ENCODE peak calls at places on chromosome 21, in nine cellular contexts. One of them, this sample, is unnamed. For H3K4me1, the result is how much of the 10 kb centered on the place peaks cover.

GRCh38 chr21:44374601-44375280 is 21.3 kb downstream of the TRPM2 start:
- DNase-seq in ovary: no peak
- DNase-seq in uterus: no peak
- DNase-seq in lung: no peak
- DNase-seq in fibroblast of lung: no peak
- DNase-seq in left ventricle myocardium inferior: no peak
- DNase-seq in CD8-positive, alpha-beta T cell: no peak
- DNase-seq in A549: no peak
- DNase-seq in lower lobe of right lung: no peak
- DNase-seq in this sample: no peak

GRCh38 chr21:45613881-45614280 is 29.6 kb upstream of the PCBP3 start:
- DNase-seq in uterus: no peak
- DNase-seq in CD8-positive, alpha-beta T cell: no peak
- DNase-seq in lower lobe of right lung: no peak
- DNase-seq in A549: no peak
- DNase-seq in lung: no peak
- DNase-seq in ovary: no peak
- DNase-seq in fibroblast of lung: no peak
- DNase-seq in left ventricle myocardium inferior: no peak
- DNase-seq in this sample: no peak

GRCh38 chr21:21806711-21807597 is 808.7 kb downstream of the NCAM2 start:
- DNase-seq in lung: no peak
- DNase-seq in CD8-positive, alpha-beta T cell: no peak
- DNase-seq in A549: no peak
- DNase-seq in uterus: no peak
- DNase-seq in fibroblast of lung: peak
- DNase-seq in left ventricle myocardium inferior: no peak
- DNase-seq in ovary: no peak
- DNase-seq in lower lobe of right lung: no peak
- DNase-seq in this sample: no peak

GRCh38 chr21:44765231-44766013 is 36.2 kb downstream of the UBE2G2 start:
- DNase-seq in uterus: no peak
- DNase-seq in fibroblast of lung: no peak
- DNase-seq in lower lobe of right lung: no peak
- DNase-seq in ovary: no peak
- DNase-seq in CD8-positive, alpha-beta T cell: peak
- DNase-seq in left ventricle myocardium inferior: no peak
- DNase-seq in lung: no peak
- DNase-seq in A549: no peak
- DNase-seq in this sample: no peak

GRCh38 chr21:44757731-44758130 is 43.9 kb downstream of the UBE2G2 start:
- DNase-seq in uterus: no peak
- DNase-seq in left ventricle myocardium inferior: no peak
- DNase-seq in fibroblast of lung: no peak
- DNase-seq in lower lobe of right lung: no peak
- DNase-seq in ovary: no peak
- DNase-seq in lung: no peak
- DNase-seq in CD8-positive, alpha-beta T cell: no peak
- DNase-seq in A549: no peak
- DNase-seq in this sample: no peak

GRCh38 chr21:15667010-15667409 is 62.8 kb upstream of the USP25 start:
- DNase-seq in lung: no peak
- DNase-seq in uterus: no peak
- DNase-seq in left ventricle myocardium inferior: no peak
- DNase-seq in ovary: no peak
- DNase-seq in fibroblast of lung: peak
- DNase-seq in CD8-positive, alpha-beta T cell: no peak
- DNase-seq in lower lobe of right lung: no peak
- DNase-seq in A549: no peak
- DNase-seq in this sample: no peak

GRCh38 chr21:46399686-46400085 is 59.0 kb upstream of the DIP2A start:
- DNase-seq in lung: no peak
- DNase-seq in fibroblast of lung: no peak
- DNase-seq in left ventricle myocardium inferior: no peak
- DNase-seq in uterus: no peak
- DNase-seq in A549: no peak
- DNase-seq in ovary: no peak
- DNase-seq in lower lobe of right lung: peak
- DNase-seq in CD8-positive, alpha-beta T cell: no peak
- DNase-seq in this sample: no peak

GRCh38 chr21:16851054-16851453 is 661.8 kb upstream of the CXADR start:
- DNase-seq in ovary: no peak
- DNase-seq in fibroblast of lung: no peak
- DNase-seq in A549: no peak
- DNase-seq in left ventricle myocardium inferior: no peak
- DNase-seq in lower lobe of right lung: no peak
- DNase-seq in uterus: no peak
- DNase-seq in CD8-positive, alpha-beta T cell: no peak
- DNase-seq in lung: no peak
- DNase-seq in this sample: no peak

GRCh38 chr21:38440746-38441145 is 57.5 kb downstream of the ERG start:
- DNase-seq in ovary: no peak
- DNase-seq in fibroblast of lung: peak
- DNase-seq in lung: no peak
- DNase-seq in A549: peak
- DNase-seq in uterus: no peak
- DNase-seq in CD8-positive, alpha-beta T cell: no peak
- DNase-seq in left ventricle myocardium inferior: no peak
- DNase-seq in lower lobe of right lung: no peak
- DNase-seq in this sample: no peak

GRCh38 chr21:15967661-15968060 is 237.9 kb downstream of the USP25 start:
- DNase-seq in ovary: no peak
- DNase-seq in lung: no peak
- DNase-seq in A549: no peak
- DNase-seq in lower lobe of right lung: no peak
- DNase-seq in left ventricle myocardium inferior: no peak
- DNase-seq in uterus: no peak
- DNase-seq in CD8-positive, alpha-beta T cell: no peak
- DNase-seq in fibroblast of lung: no peak
- DNase-seq in this sample: no peak

GRCh38 chr21:46083271-46084040 is 14.5 kb upstream of the COL6A2 start:
- DNase-seq in lower lobe of right lung: no peak
- DNase-seq in A549: no peak
- DNase-seq in CD8-positive, alpha-beta T cell: peak
- DNase-seq in ovary: peak
- DNase-seq in lung: peak
- DNase-seq in uterus: peak
- DNase-seq in fibroblast of lung: peak
- DNase-seq in left ventricle myocardium inferior: no peak
- DNase-seq in this sample: peak

GRCh38 chr21:25243809-25244208 is 363.5 kb downstream of the MRPL39 start:
- DNase-seq in left ventricle myocardium inferior: no peak
- DNase-seq in uterus: no peak
- DNase-seq in lower lobe of right lung: no peak
- DNase-seq in lung: no peak
- DNase-seq in fibroblast of lung: peak
- DNase-seq in A549: no peak
- DNase-seq in CD8-positive, alpha-beta T cell: no peak
- DNase-seq in ovary: no peak
- DNase-seq in this sample: no peak

GRCh38 chr21:29347274-29347681 is 48.6 kb downstream of the BACH1 start:
- DNase-seq in lower lobe of right lung: no peak
- DNase-seq in ovary: no peak
- DNase-seq in uterus: no peak
- DNase-seq in fibroblast of lung: peak
- DNase-seq in left ventricle myocardium inferior: no peak
- DNase-seq in CD8-positive, alpha-beta T cell: no peak
- DNase-seq in lung: no peak
- DNase-seq in A549: no peak
- DNase-seq in this sample: no peak

GRCh38 chr21:41164981-41165650 is 2.8 kb upstream of the BACE2 start:
- DNase-seq in left ventricle myocardium inferior: no peak
- DNase-seq in ovary: no peak
- DNase-seq in CD8-positive, alpha-beta T cell: no peak
- DNase-seq in A549: peak
- DNase-seq in uterus: peak
- DNase-seq in lung: no peak
- DNase-seq in lower lobe of right lung: no peak
- DNase-seq in fibroblast of lung: peak
- DNase-seq in this sample: no peak

GRCh38 chr21:46195595-46196195 is 11.4 kb upstream of the SPATC1L start:
- DNase-seq in fibroblast of lung: no peak
- DNase-seq in ovary: no peak
- DNase-seq in left ventricle myocardium inferior: peak
- DNase-seq in lower lobe of right lung: peak
- DNase-seq in lung: no peak
- DNase-seq in CD8-positive, alpha-beta T cell: peak
- DNase-seq in A549: no peak
- DNase-seq in uterus: peak
- DNase-seq in this sample: no peak

GRCh38 chr21:45830221-45830640 is 151.3 kb upstream of the COL6A1 start:
- DNase-seq in lung: no peak
- DNase-seq in fibroblast of lung: peak
- DNase-seq in uterus: no peak
- DNase-seq in lower lobe of right lung: no peak
- DNase-seq in left ventricle myocardium inferior: no peak
- DNase-seq in A549: no peak
- DNase-seq in ovary: no peak
- DNase-seq in CD8-positive, alpha-beta T cell: no peak
- DNase-seq in this sample: peak

GRCh38 chr21:15894596-15894995 is 164.8 kb downstream of the USP25 start:
- DNase-seq in ovary: no peak
- DNase-seq in lower lobe of right lung: no peak
- DNase-seq in fibroblast of lung: peak
- DNase-seq in CD8-positive, alpha-beta T cell: no peak
- DNase-seq in A549: no peak
- DNase-seq in uterus: no peak
- DNase-seq in left ventricle myocardium inferior: no peak
- DNase-seq in lung: no peak
- DNase-seq in this sample: no peak

GRCh38 chr21:44525431-44526095 is 14.4 kb downstream of the KRTAP10-1 start:
- DNase-seq in left ventricle myocardium inferior: peak
- DNase-seq in fibroblast of lung: no peak
- DNase-seq in CD8-positive, alpha-beta T cell: no peak
- DNase-seq in A549: no peak
- DNase-seq in lower lobe of right lung: no peak
- DNase-seq in lung: no peak
- DNase-seq in ovary: no peak
- DNase-seq in uterus: peak
- DNase-seq in this sample: no peak

GRCh38 chr21:20661745-20662470 is 336.3 kb upstream of the NCAM2 start:
- DNase-seq in fibroblast of lung: no peak
- DNase-seq in A549: no peak
- DNase-seq in left ventricle myocardium inferior: no peak
- DNase-seq in lower lobe of right lung: no peak
- DNase-seq in uterus: no peak
- DNase-seq in lung: no peak
- DNase-seq in CD8-positive, alpha-beta T cell: no peak
- DNase-seq in ovary: no peak
- DNase-seq in this sample: no peak

GRCh38 chr21:45469273-45470086 is 64.5 kb downstream of the COL18A1 start:
- DNase-seq in A549: no peak
- DNase-seq in fibroblast of lung: peak
- DNase-seq in uterus: no peak
- DNase-seq in CD8-positive, alpha-beta T cell: no peak
- DNase-seq in lower lobe of right lung: no peak
- DNase-seq in lung: no peak
- DNase-seq in left ventricle myocardium inferior: peak
- DNase-seq in ovary: no peak
- DNase-seq in this sample: no peak

GRCh38 chr21:39319814-39320332 is 6.4 kb upstream of the BRWD1 start:
- DNase-seq in A549: no peak
- DNase-seq in lung: no peak
- DNase-seq in CD8-positive, alpha-beta T cell: no peak
- DNase-seq in lower lobe of right lung: no peak
- DNase-seq in fibroblast of lung: peak
- DNase-seq in uterus: no peak
- DNase-seq in left ventricle myocardium inferior: no peak
- DNase-seq in ovary: no peak
- DNase-seq in this sample: peak

GRCh38 chr21:20040768-20041167 is 957.4 kb upstream of the NCAM2 start:
- DNase-seq in lower lobe of right lung: no peak
- DNase-seq in ovary: no peak
- DNase-seq in uterus: no peak
- DNase-seq in CD8-positive, alpha-beta T cell: no peak
- DNase-seq in left ventricle myocardium inferior: no peak
- DNase-seq in lung: no peak
- DNase-seq in fibroblast of lung: no peak
- DNase-seq in A549: no peak
- DNase-seq in this sample: no peak

GRCh38 chr21:35020446-35020845 is 28.7 kb downstream of the RUNX1 start:
- DNase-seq in ovary: no peak
- DNase-seq in left ventricle myocardium inferior: no peak
- DNase-seq in lower lobe of right lung: no peak
- DNase-seq in CD8-positive, alpha-beta T cell: no peak
- DNase-seq in fibroblast of lung: no peak
- DNase-seq in uterus: no peak
- DNase-seq in A549: no peak
- DNase-seq in lung: no peak
- DNase-seq in this sample: no peak
- H3K4me1 ChIP-seq in ovary: under half
- H3K4me1 ChIP-seq in left ventricle myocardium inferior: under half
- H3K4me1 ChIP-seq in lower lobe of right lung: under half
- H3K4me1 ChIP-seq in CD8-positive, alpha-beta T cell: half or more
- H3K4me1 ChIP-seq in fibroblast of lung: under half
- H3K4me1 ChIP-seq in uterus: under half
- H3K4me1 ChIP-seq in A549: under half
- H3K4me1 ChIP-seq in lung: under half
- H3K4me1 ChIP-seq in this sample: under half

DNA sequence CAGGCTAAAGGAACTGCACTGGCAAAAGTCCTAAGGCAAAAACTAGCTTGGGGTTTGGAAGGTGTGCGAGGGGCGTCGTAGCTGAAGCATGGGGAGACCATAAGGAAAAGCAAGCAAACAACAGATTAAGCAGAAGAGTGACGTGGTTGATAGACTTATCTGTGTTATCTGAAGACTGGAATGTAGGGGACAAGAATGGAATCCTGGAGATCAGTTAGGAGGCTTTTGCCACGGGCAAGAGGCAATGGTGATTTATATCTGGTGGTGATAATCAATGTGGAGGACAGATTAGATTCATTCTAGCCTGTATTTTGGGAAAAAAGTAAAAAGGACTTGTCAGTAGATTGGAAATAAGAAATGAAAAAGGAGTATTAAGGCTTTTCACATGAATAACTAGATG is 97.4 kb downstream of the ITSN1 start:
- DNase-seq in lung: no peak
- DNase-seq in CD8-positive, alpha-beta T cell: no peak
- DNase-seq in A549: no peak
- DNase-seq in fibroblast of lung: no peak
- DNase-seq in ovary: no peak
- DNase-seq in uterus: no peak
- DNase-seq in lower lobe of right lung: no peak
- DNase-seq in left ventricle myocardium inferior: no peak
- DNase-seq in this sample: no peak
- TF ChIP-seq CTCF in lung: no peak
- TF ChIP-seq CTCF in CD8-positive, alpha-beta T cell: no peak
- TF ChIP-seq CTCF in A549: no peak
- TF ChIP-seq CTCF in fibroblast of lung: no peak
- TF ChIP-seq CTCF in ovary: no peak
- TF ChIP-seq CTCF in uterus: no peak
- TF ChIP-seq CTCF in lower lobe of right lung: no peak
- TF ChIP-seq CTCF in left ventricle myocardium inferior: no peak
- TF ChIP-seq CTCF in this sample: no peak

GRCh38 chr21:32370971-32371766 is 21.6 kb downstream of the URB1 start:
- DNase-seq in fibroblast of lung: peak
- DNase-seq in left ventricle myocardium inferior: no peak
- DNase-seq in A549: no peak
- DNase-seq in ovary: no peak
- DNase-seq in lower lobe of right lung: no peak
- DNase-seq in lung: no peak
- DNase-seq in uterus: no peak
- DNase-seq in CD8-positive, alpha-beta T cell: no peak
- DNase-seq in this sample: no peak
- H3K27ac ChIP-seq in fibroblast of lung: peak
- H3K27ac ChIP-seq in left ventricle myocardium inferior: peak
- H3K27ac ChIP-seq in A549: peak
- H3K27ac ChIP-seq in ovary: no peak
- H3K27ac ChIP-seq in lower lobe of right lung: peak
- H3K27ac ChIP-seq in lung: peak
- H3K27ac ChIP-seq in uterus: peak
- H3K27ac ChIP-seq in CD8-positive, alpha-beta T cell: no peak
- H3K27ac ChIP-seq in this sample: peak

GRCh38 chr21:42523941-42524340 is 10.3 kb downstream of the SLC37A1 start:
- DNase-seq in uterus: no peak
- DNase-seq in lung: no peak
- DNase-seq in fibroblast of lung: no peak
- DNase-seq in A549: no peak
- DNase-seq in left ventricle myocardium inferior: no peak
- DNase-seq in ovary: no peak
- DNase-seq in lower lobe of right lung: peak
- DNase-seq in CD8-positive, alpha-beta T cell: no peak
- DNase-seq in this sample: no peak
- H3K4me1 ChIP-seq in uterus: under half
- H3K4me1 ChIP-seq in lung: under half
- H3K4me1 ChIP-seq in fibroblast of lung: under half
- H3K4me1 ChIP-seq in A549: under half
- H3K4me1 ChIP-seq in left ventricle myocardium inferior: under half
- H3K4me1 ChIP-seq in ovary: under half
- H3K4me1 ChIP-seq in lower lobe of right lung: half or more
- H3K4me1 ChIP-seq in CD8-positive, alpha-beta T cell: under half
- H3K4me1 ChIP-seq in this sample: under half